ENCODE peak calls at places on chromosomes 6 and 20, in eight cellular contexts. M is brain microvascular endothelial cell, Y is thoracic aorta, A is choroid plexus epithelial cell, J is PC-3, V is psoas muscle, X is lower lobe of right lung, K is heart right ventricle. U is an unnamed sample.
A peak's percentile ranks its signal among the peaks of the same experiment; 100 is the strongest.

GRCh38 chr20:44701116-44701865 is 13.9 kb upstream of the CCN5 start:
- DNase-seq in M (no peak), Y (no peak), A (peak; percentile 61), J (no peak), V (no peak), X (no peak), K (no peak), U (peak; percentile 63)

GRCh38 chr6:136604328-136604825 is 54.2 kb upstream of the MAP7 start:
- DNase-seq in M (no peak), Y (no peak), A (no peak), J (no peak), V (no peak), X (no peak), K (no peak), U (no peak)

GRCh38 chr20:36490191-36490590 is 51.1 kb upstream of the MYL9 start:
- DNase-seq in M (no peak), Y (no peak), A (no peak), J (no peak), V (no peak), X (no peak), K (no peak), U (no peak)

GRCh38 chr20:11454966-11455799 is 462.5 kb upstream of the BTBD3 start:
- DNase-seq in M (peak; percentile 79), Y (no peak), A (peak; percentile 82), J (peak; percentile 97), V (no peak), X (no peak), K (no peak), U (peak; percentile 69)

GRCh38 chr20:12012241-12013222 is 94.8 kb downstream of the BTBD3 start:
- DNase-seq in M (peak; percentile 61), Y (no peak), A (peak; percentile 80), J (peak; percentile 89), V (no peak), X (no peak), K (no peak), U (peak; percentile 59)

GRCh38 chr20:23928353-23928752 is 48.8 kb upstream of the CST5 start:
- DNase-seq in M (no peak), Y (no peak), A (no peak), J (no peak), V (no peak), X (no peak), K (no peak), U (no peak)

GRCh38 chr6:129795261-129795660 is 65.9 kb downstream of the TMEM244 start:
- DNase-seq in M (no peak), Y (no peak), A (no peak), J (no peak), V (no peak), X (no peak), K (no peak), U (peak; percentile 21)

GRCh38 chr6:11974089-11974488 is 38.0 kb upstream of the HIVEP1 start:
- DNase-seq in M (no peak), Y (no peak), A (peak; percentile 66), J (peak; percentile 26), V (no peak), X (no peak), K (no peak), U (peak; percentile 25)

GRCh38 chr6:56345539-56346090 is 98.2 kb upstream of the COL21A1 start:
- DNase-seq in M (no peak), Y (no peak), A (no peak), J (no peak), V (no peak), X (no peak), K (no peak), U (peak; percentile 53)

GRCh38 chr6:75268121-75268987 is 16.2 kb downstream of the TMEM30A start:
- DNase-seq in M (no peak), Y (no peak), A (no peak), J (peak; percentile 18), V (no peak), X (no peak), K (no peak), U (peak; percentile 49)

GRCh38 chr6:75268988-75269354 is 15.6 kb downstream of the TMEM30A start:
- DNase-seq in M (no peak), Y (no peak), A (no peak), J (no peak), V (no peak), X (no peak), K (no peak), U (no peak)

GRCh38 chr6:75262716-75263463 is 19.3 kb upstream of the COX7A2 start:
- DNase-seq in M (no peak), Y (no peak), A (no peak), J (no peak), V (no peak), X (no peak), K (no peak), U (no peak)

GRCh38 chr6:75266716-75267291 is 17.8 kb downstream of the TMEM30A start:
- DNase-seq in M (no peak), Y (no peak), A (peak; percentile 82), J (peak; percentile 67), V (no peak), X (no peak), K (no peak), U (peak; percentile 77)

GRCh38 chr6:75267461-75267860 is 17.1 kb downstream of the TMEM30A start:
- DNase-seq in M (no peak), Y (no peak), A (no peak), J (no peak), V (no peak), X (no peak), K (no peak), U (no peak)
- H3K4me3 ChIP-seq in M (no peak overlapping the region), Y (no peak overlapping the region), A (no peak overlapping the region), J (no peak overlapping the region), V (no peak overlapping the region), X (no peak overlapping the region), K (no peak overlapping the region), U (no peak overlapping the region)

GRCh38 chr6:31615748-31616147 is 714 bp downstream of the AIF1 start:
- DNase-seq in M (no peak), Y (no peak), A (no peak), J (no peak), V (no peak), X (no peak), K (no peak), U (no peak)
- H3K4me3 ChIP-seq in M (no peak overlapping the region), Y (peak overlapping the region; percentile 18), A (no peak overlapping the region), J (no peak overlapping the region), V (peak overlapping the region; percentile 32), X (peak overlapping the region; percentile 42), K (no peak overlapping the region), U (no peak overlapping the region)

GRCh38 chr20:53767206-53767924 is 173.7 kb upstream of the ZNF217 start:
- DNase-seq in M (no peak), Y (no peak), A (no peak), J (no peak), V (no peak), X (no peak), K (no peak), U (no peak)
- H3K4me3 ChIP-seq in M (no peak overlapping the region), Y (no peak overlapping the region), A (no peak overlapping the region), J (no peak overlapping the region), V (no peak overlapping the region), X (no peak overlapping the region), K (no peak overlapping the region), U (no peak overlapping the region)

DNA sequence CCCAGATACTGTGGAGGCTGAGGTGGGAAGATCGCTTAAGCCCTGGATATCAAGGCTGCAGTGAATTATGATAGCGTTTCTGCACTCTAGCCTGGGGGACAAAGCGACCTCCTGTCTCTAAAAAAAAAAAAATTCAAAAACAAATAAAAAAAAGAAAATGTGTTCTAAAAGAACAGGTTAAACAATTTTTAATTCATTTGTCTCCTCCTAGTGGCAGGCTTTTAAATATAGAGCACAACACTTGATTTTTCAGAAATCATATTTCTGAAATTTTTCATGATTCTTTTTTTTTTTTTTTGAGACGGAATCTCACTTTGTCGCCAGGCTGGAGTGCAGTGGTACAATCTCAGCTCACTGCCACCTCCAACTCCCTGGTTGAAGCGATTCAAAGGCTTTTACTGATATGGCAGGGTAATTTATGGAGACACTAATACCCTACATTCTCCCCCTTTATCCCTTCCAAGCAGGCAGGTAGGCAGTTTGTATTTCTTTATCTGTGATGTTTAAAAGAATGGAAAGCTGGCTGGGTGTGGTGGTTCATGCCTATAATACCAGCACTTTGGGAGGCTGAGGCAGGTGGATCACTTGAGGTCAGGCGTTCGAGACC is 8.7 kb upstream of the GTF3C6 start:
- DNase-seq in M (no peak), Y (no peak), A (peak; percentile 69), J (peak; percentile 50), V (no peak), X (no peak), K (no peak), U (peak; percentile 63)
- H3K4me3 ChIP-seq in M (no peak overlapping the region), Y (peak overlapping the region; percentile 25), A (peak overlapping the region; percentile 31), J (no peak overlapping the region), V (no peak overlapping the region), X (no peak overlapping the region), K (no peak overlapping the region), U (no peak overlapping the region)

GRCh38 chr6:43187821-43188220 is 5.8 kb downstream of the CUL9 start:
- DNase-seq in M (no peak), Y (no peak), A (no peak), J (no peak), V (no peak), X (no peak), K (no peak), U (no peak)

GRCh38 chr6:43186706-43187105 is 4.7 kb downstream of the CUL9 start:
- DNase-seq in M (no peak), Y (no peak), A (no peak), J (no peak), V (no peak), X (no peak), K (no peak), U (no peak)

GRCh38 chr6:43184268-43184985 is 2.4 kb downstream of the CUL9 start:
- DNase-seq in M (no peak), Y (no peak), A (no peak), J (no peak), V (no peak), X (no peak), K (no peak), U (no peak)

GRCh38 chr6:43185391-43185790 is 3.4 kb downstream of the CUL9 start:
- DNase-seq in M (no peak), Y (no peak), A (no peak), J (no peak), V (no peak), X (no peak), K (no peak), U (no peak)

DNA sequence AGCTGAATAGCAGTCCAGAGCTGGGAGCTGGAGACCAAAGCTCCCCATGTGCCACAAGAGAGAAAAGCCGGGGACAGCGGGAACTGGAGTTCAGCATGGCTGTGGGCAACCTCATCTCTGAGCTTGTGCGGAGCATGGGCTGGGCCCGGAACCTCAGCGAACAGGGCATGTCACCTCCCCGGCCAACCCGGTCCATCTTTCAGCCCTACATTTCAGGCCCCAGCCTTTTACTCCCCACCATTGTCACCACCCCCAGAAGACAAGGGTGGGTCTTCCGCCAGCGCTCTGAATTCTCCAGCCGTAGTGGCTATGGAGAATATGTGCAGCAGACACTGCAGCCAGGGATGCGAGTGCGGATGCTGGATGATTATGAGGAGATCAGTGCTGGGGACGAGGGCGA is 4.0 kb downstream of the CUL9 start:
- DNase-seq in M (no peak), Y (no peak), A (no peak), J (no peak), V (no peak), X (no peak), K (no peak), U (no peak)
- H3K4me3 ChIP-seq in M (no peak overlapping the region), Y (no peak overlapping the region), A (no peak overlapping the region), J (no peak overlapping the region), V (no peak overlapping the region), X (no peak overlapping the region), K (no peak overlapping the region), U (no peak overlapping the region)